ENCODE peak calls at places on chromosomes 11 and 22, in eight cellular contexts. N is NCI-H69; I is CD8-positive, alpha-beta T cell; X is lower leg skin; B is A172; F is kidney glomerular epithelial cell; P is NCI-H1930; O is naive thymus-derived CD8-positive, alpha-beta T cell. E is an unnamed sample.

GRCh38 chr11:73810637-73811036 is 23.0 kb downstream of the MRPL48 start:
- DNase-seq in N (no peak), I (no peak), X (no peak), B (no peak), F (peak; percentile 19), P (no peak), O (no peak), E (no peak)

GRCh38 chr22:37023743-37024338 is 4.3 kb downstream of the MPST start:
- DNase-seq in N (no peak), I (no peak), X (no peak), B (no peak), F (no peak), P (no peak), O (no peak), E (no peak)

GRCh38 chr22:31344369-31345330 is 1.5 kb downstream of the PATZ1 start:
- DNase-seq in N (peak; percentile 34), I (no peak), X (peak; percentile 93), B (no peak), F (no peak), P (no peak), O (peak; percentile 25), E (no peak)

GRCh38 chr11:131656839-131657211 is 286.4 kb downstream of the NTM start:
- DNase-seq in N (no peak), I (no peak), X (no peak), B (no peak), F (no peak), P (no peak), O (no peak), E (no peak)

GRCh38 chr11:2260491-2261364 is 9.7 kb downstream of the ASCL2 start:
- DNase-seq in N (no peak), I (no peak), X (peak; percentile 82), B (no peak), F (no peak), P (no peak), O (no peak), E (no peak)

GRCh38 chr22:46451741-46452140 is 85.7 kb downstream of the CELSR1 start:
- DNase-seq in N (peak; percentile 25), I (no peak), X (no peak), B (no peak), F (no peak), P (no peak), O (no peak), E (no peak)

GRCh38 chr11:19279455-19279854 is 38.7 kb upstream of the E2F8 start:
- DNase-seq in N (peak; percentile 23), I (no peak), X (no peak), B (no peak), F (no peak), P (no peak), O (no peak), E (no peak)

GRCh38 chr11:14635559-14635958 is 8.0 kb upstream of the PDE3B start:
- DNase-seq in N (no peak), I (no peak), X (no peak), B (no peak), F (no peak), P (no peak), O (no peak), E (no peak)

GRCh38 chr22:20799449-20799848 is 25.5 kb downstream of the SERPIND1 start:
- DNase-seq in N (no peak), I (no peak), X (no peak), B (no peak), F (no peak), P (no peak), O (no peak), E (no peak)

GRCh38 chr22:23393721-23394320 is 186.3 kb downstream of the IGLL1 start:
- DNase-seq in N (no peak), I (no peak), X (peak; percentile 79), B (no peak), F (no peak), P (no peak), O (no peak), E (no peak)

GRCh38 chr11:117985953-117986887 is at the start of gene IL10RA:
- DNase-seq in N (peak; percentile 85), I (peak; percentile 78), X (peak; percentile 94), B (peak; percentile 6), F (peak; percentile 30), P (peak; percentile 56), O (peak; percentile 76), E (peak; percentile 47)

GRCh38 chr11:124837491-124837856 is 27.8 kb upstream of the ROBO3 start:
- DNase-seq in N (peak; percentile 78), I (no peak), X (no peak), B (peak; percentile 51), F (peak; percentile 80), P (peak; percentile 58), O (no peak), E (no peak)

GRCh38 chr11:26675233-26675928 is 46.5 kb downstream of the SLC5A12 start:
- DNase-seq in N (no peak), I (no peak), X (no peak), B (no peak), F (no peak), P (no peak), O (no peak), E (no peak)

GRCh38 chr11:61297341-61297740 is 2.2 kb upstream of the VWCE start:
- DNase-seq in N (no peak), I (no peak), X (no peak), B (no peak), F (peak; percentile 47), P (no peak), O (no peak), E (no peak)

GRCh38 chr22:38397189-38398097 is 57.6 kb downstream of the KCNJ4 start:
- DNase-seq in N (peak; percentile 66), I (no peak), X (peak; percentile 92), B (no peak), F (no peak), P (no peak), O (no peak), E (no peak)

GRCh38 chr11:61718613-61719302 is 33.7 kb upstream of the MYRF start:
- DNase-seq in N (peak; percentile 52), I (no peak), X (no peak), B (no peak), F (peak; percentile 42), P (peak; percentile 33), O (no peak), E (no peak)

GRCh38 chr11:8810331-8811301 is 100.4 kb upstream of the AKIP1 start:
- DNase-seq in N (peak; percentile 95), I (no peak), X (peak; percentile 93), B (peak; percentile 77), F (peak; percentile 77), P (peak; percentile 75), O (no peak), E (peak; percentile 46)

GRCh38 chr11:67345949-67346819 is 7.2 kb downstream of the POLD4 start:
- DNase-seq in N (peak; percentile 91), I (no peak), X (no peak), B (peak; percentile 61), F (peak; percentile 59), P (no peak), O (no peak), E (no peak)

GRCh38 chr11:86814775-86815174 is 14.4 kb downstream of the PRSS23 start:
- DNase-seq in N (no peak), I (no peak), X (no peak), B (no peak), F (peak; percentile 70), P (no peak), O (no peak), E (no peak)

GRCh38 chr11:78081583-78081982 is 1.9 kb upstream of the NDUFC2 start:
- DNase-seq in N (no peak), I (peak; percentile 44), X (no peak), B (no peak), F (no peak), P (no peak), O (peak; percentile 24), E (no peak)

GRCh38 chr11:786235-787083 is 3.4 kb downstream of the CEND1 start:
- DNase-seq in N (no peak), I (no peak), X (no peak), B (no peak), F (no peak), P (no peak), O (no peak), E (no peak)

GRCh38 chr11:69891421-69892236 is 72.4 kb upstream of the FGF3 start:
- DNase-seq in N (no peak), I (no peak), X (no peak), B (peak; percentile 34), F (no peak), P (no peak), O (no peak), E (no peak)

GRCh38 chr22:24418786-24419479 is 8.5 kb upstream of the ADORA2A start:
- DNase-seq in N (peak; percentile 84), I (no peak), X (no peak), B (no peak), F (no peak), P (no peak), O (no peak), E (peak; percentile 58)

E was measured in NCI-H510A.